ENCODE peak calls at places on chromosomes 12 and 14, in four cellular contexts. A is esophagus squamous epithelium, F is mucosa of descending colon, J is cardiac muscle cell. L is an unnamed sample.

GRCh38 chr12:76781321-76781720 is 17.4 kb downstream of the ZDHHC17 start:
- DNase-seq in A (no peak), F (no peak), J (no peak), L (no peak)

GRCh38 chr12:106583578-106584103 is 837 bp downstream of the RFX4 start:
- DNase-seq in A (no peak), F (no peak), J (peak), L (peak)

GRCh38 chr12:89280833-89281533 is 71.3 kb downstream of the DUSP6 start:
- DNase-seq in A (no peak), F (no peak), J (peak), L (peak)

GRCh38 chr12:106987846-106988245 is 900 bp upstream of the MTERF2 start:
- DNase-seq in A (no peak), F (no peak), J (no peak), L (no peak)

GRCh38 chr12:124518051-124518932 is 49.1 kb downstream of the NCOR2 start:
- DNase-seq in A (peak), F (peak), J (peak), L (peak)

GRCh38 chr12:123937707-123938600 is 34.7 kb downstream of the CCDC92 start:
- DNase-seq in A (no peak), F (no peak), J (no peak), L (peak)

GRCh38 chr12:104687823-104688573 is 231.2 kb downstream of the CHST11 start:
- DNase-seq in A (no peak), F (no peak), J (no peak), L (no peak)

GRCh38 chr12:1533602-1534304 is 60.6 kb downstream of the FBXL14 start:
- DNase-seq in A (no peak), F (no peak), J (no peak), L (no peak)

GRCh38 chr12:93669452-93669851 is 7.7 kb upstream of the CRADD start:
- DNase-seq in A (no peak), F (no peak), J (no peak), L (no peak)

GRCh38 chr14:54985156-54985555 is 41.7 kb downstream of the WDHD1 start:
- DNase-seq in A (no peak), F (no peak), J (no peak), L (no peak)

GRCh38 chr12:64781374-64782029 is 22.3 kb upstream of the GNS start:
- DNase-seq in A (no peak), F (peak), J (no peak), L (no peak)
- TF ChIP-seq CTCF in A (no peak), F (no peak), J (no peak), L (no peak)

GRCh38 chr12:130218682-130219081 is 56.4 kb downstream of the FZD10 start:
- DNase-seq in A (no peak), F (no peak), J (no peak), L (no peak)

GRCh38 chr12:130214686-130215370 is 52.6 kb downstream of the FZD10 start:
- DNase-seq in A (no peak), F (no peak), J (no peak), L (no peak)

GRCh38 chr12:130212384-130212783 is 50.1 kb downstream of the FZD10 start:
- DNase-seq in A (no peak), F (no peak), J (no peak), L (no peak)

DNA sequence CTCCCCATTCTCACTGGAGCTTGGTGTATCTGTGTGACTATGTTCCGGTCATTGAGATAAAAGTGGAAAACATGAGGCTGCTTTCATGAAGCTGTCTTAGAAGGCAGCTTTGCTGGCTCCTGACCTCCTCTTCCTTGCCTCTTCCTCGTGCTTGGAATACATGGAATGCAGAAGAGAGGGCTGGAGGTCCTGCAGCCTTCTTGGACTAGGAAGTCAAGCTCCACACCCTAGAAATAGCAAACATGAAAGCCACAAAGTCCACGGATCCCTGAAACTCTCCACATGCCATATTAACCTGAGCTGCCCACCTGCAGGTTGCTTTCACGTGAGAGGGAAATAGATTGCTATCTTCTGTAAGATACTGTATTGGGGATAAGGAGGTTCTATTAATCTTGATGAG is 51.0 kb downstream of the FZD10 start:
- DNase-seq in A (no peak), F (no peak), J (no peak), L (no peak)
- H3K4me3 ChIP-seq in A (no peak), F (no peak), J (no peak), L (no peak)

GRCh38 chr12:54689984-54690383 is 41.8 kb upstream of the DCD start:
- DNase-seq in A (no peak), F (no peak), J (peak), L (no peak)
- TF ChIP-seq CTCF in A (no peak), F (no peak), J (no peak), L (peak)

GRCh38 chr14:90818715-90819114 is 2.5 kb upstream of the TTC7B start:
- DNase-seq in A (no peak), F (no peak), J (no peak), L (no peak)

GRCh38 chr14:90814806-90815566 is 1.2 kb downstream of the TTC7B start:
- DNase-seq in A (no peak), F (no peak), J (no peak), L (no peak)

GRCh38 chr14:90815567-90815816 is 738 bp downstream of the TTC7B start:
- DNase-seq in A (no peak), F (no peak), J (no peak), L (no peak)

GRCh38 chr14:90815817-90816662 is at the start of gene TTC7B:
- DNase-seq in A (no peak), F (no peak), J (peak), L (no peak)

GRCh38 chr14:90816686-90817436 is 631 bp upstream of the TTC7B start:
- DNase-seq in A (no peak), F (no peak), J (no peak), L (no peak)
- H3K4me3 ChIP-seq in A (no peak), F (no peak), J (peak), L (peak)

GRCh38 chr14:87397499-87397898 is 595.5 kb downstream of the GALC start:
- DNase-seq in A (no peak), F (no peak), J (no peak), L (no peak)
- TF ChIP-seq CTCF in A (no peak), F (no peak), J (no peak), L (no peak)